ENCODE peak calls at places on chromosomes 5 and 9, in nine cellular contexts. T is IMR-90, O is AG10803, L is kidney, G is cardiac fibroblast, Y is breast epithelium, F is upper lobe of left lung, Q is GM13976, P is endothelial cell. M is an unnamed sample.

GRCh38 chr9:128055222-128056040 is 11.7 kb downstream of the NAIF1 start:
- DNase-seq in P (no peak), G (peak), O (no peak), L (peak), Q (no peak), T (no peak), Y (peak), F (peak), M (no peak)

GRCh38 chr9:70255521-70255920 is 3.3 kb upstream of the SMC5 start:
- DNase-seq in F (no peak), O (no peak), L (no peak), G (no peak), Q (no peak), P (no peak), Y (no peak), T (peak), M (no peak)

GRCh38 chr5:115309751-115310370 is 13.4 kb upstream of the CCDC112 start:
- DNase-seq in Y (no peak), P (no peak), G (peak), F (no peak), Q (no peak), T (peak), L (no peak), O (peak), M (no peak)

GRCh38 chr5:51468196-51468595 is 84.9 kb downstream of the ISL1 start:
- DNase-seq in Q (no peak), Y (no peak), O (peak), G (peak), T (no peak), P (no peak), F (no peak), L (no peak), M (no peak)

GRCh38 chr5:170681013-170681433 is 102.5 kb upstream of the GABRP start:
- DNase-seq in T (peak), O (peak), F (no peak), P (peak), Q (peak), G (peak), L (peak), Y (no peak), M (peak)

GRCh38 chr5:126912607-126913006 is 117.8 kb downstream of the MARCHF3 start:
- DNase-seq in Q (no peak), G (no peak), Y (no peak), T (peak), O (peak), F (no peak), L (no peak), P (no peak), M (no peak)

GRCh38 chr9:105447386-105447813 is 434 bp upstream of the FSD1L start:
- DNase-seq in P (no peak), Y (no peak), F (no peak), L (no peak), T (no peak), G (no peak), O (no peak), Q (no peak), M (no peak)

GRCh38 chr5:119852140-119852539 is 222.8 kb downstream of the FAM170A start:
- DNase-seq in L (no peak), Y (no peak), F (no peak), T (no peak), G (no peak), Q (no peak), P (no peak), O (no peak), M (no peak)

GRCh38 chr5:27315541-27316282 is 277.3 kb upstream of the CDH9 start:
- DNase-seq in Q (no peak), L (no peak), O (peak), G (peak), P (no peak), Y (no peak), F (no peak), T (peak), M (no peak)

GRCh38 chr5:43422143-43422542 is 10.0 kb upstream of the CCL28 start:
- DNase-seq in F (peak), L (no peak), Q (no peak), P (no peak), G (peak), O (peak), Y (peak), T (peak), M (no peak)

GRCh38 chr9:32533338-32533737 is 7.3 kb upstream of the RIGI start:
- DNase-seq in Y (no peak), P (no peak), F (no peak), L (no peak), G (no peak), Q (no peak), T (peak), O (no peak), M (no peak)

GRCh38 chr9:91164724-91165520 is 196.8 kb downstream of the AUH start:
- DNase-seq in L (peak), T (peak), Q (no peak), O (peak), F (peak), Y (peak), G (peak), P (no peak), M (no peak)

GRCh38 chr5:38931731-38932130 is 85.9 kb downstream of the OSMR start:
- DNase-seq in Y (no peak), F (no peak), G (no peak), T (no peak), O (no peak), P (no peak), Q (no peak), L (no peak), M (no peak)

GRCh38 chr5:54249210-54250028 is 61.0 kb downstream of the ARL15 start:
- DNase-seq in P (peak), Y (no peak), L (no peak), F (peak), T (peak), G (no peak), O (peak), Q (peak), M (peak)

GRCh38 chr5:82137205-82137604 is 140.9 kb downstream of the RPS23 start:
- DNase-seq in P (no peak), L (no peak), T (no peak), O (no peak), Y (no peak), G (no peak), Q (no peak), F (no peak), M (no peak)

GRCh38 chr5:168301593-168302388 is 10.3 kb downstream of the WWC1 start:
- DNase-seq in G (no peak), T (no peak), P (no peak), F (peak), L (no peak), Q (no peak), O (no peak), Y (no peak), M (no peak)

GRCh38 chr5:60586307-60586901 is 113.6 kb downstream of the DEPDC1B start:
- DNase-seq in G (peak), L (no peak), O (peak), Q (no peak), Y (no peak), P (no peak), T (peak), F (no peak), M (no peak)

GRCh38 chr9:129681924-129682323 is 16.5 kb downstream of the PRRX2 start:
- DNase-seq in F (no peak), T (no peak), G (no peak), L (no peak), Y (no peak), P (no peak), Q (no peak), O (no peak), M (no peak)

GRCh38 chr9:123586140-123586735 is 230.2 kb downstream of the CRB2 start:
- DNase-seq in Q (no peak), F (peak), O (no peak), L (no peak), Y (no peak), P (no peak), T (no peak), G (no peak), M (no peak)

GRCh38 chr5:16178745-16179372 is 732 bp downstream of the MARCHF11 start:
- DNase-seq in Q (peak), L (peak), G (peak), O (peak), P (peak), T (peak), Y (peak), F (peak), M (peak)

GRCh38 chr5:81755320-81755719 is 4.4 kb upstream of the SSBP2 start:
- DNase-seq in G (peak), F (peak), P (no peak), T (peak), O (peak), Q (no peak), L (no peak), Y (peak), M (no peak)

GRCh38 chr5:127978738-127979300 is 104.7 kb upstream of the SLC12A2 start:
- DNase-seq in Y (no peak), O (no peak), Q (no peak), G (no peak), T (no peak), F (no peak), L (no peak), P (no peak), M (no peak)

GRCh38 chr5:163509288-163510040 is 4.0 kb downstream of the MAT2B start:
- DNase-seq in G (peak), T (peak), F (peak), Q (no peak), P (no peak), L (no peak), O (peak), Y (peak), M (no peak)

GRCh38 chr9:93085676-93086075 is 10.3 kb upstream of the CARD19 start:
- DNase-seq in Q (no peak), O (no peak), Y (no peak), F (no peak), T (no peak), P (no peak), G (no peak), L (peak), M (no peak)

GRCh38 chr5:135353952-135354721 is 44.9 kb downstream of the MACROH2A1 start:
- DNase-seq in T (peak), Y (no peak), L (no peak), O (peak), Q (no peak), G (peak), P (no peak), F (no peak), M (no peak)

GRCh38 chr5:43274435-43275114 is 38.6 kb downstream of the HMGCS1 start:
- DNase-seq in F (no peak), Y (no peak), P (no peak), O (no peak), T (no peak), L (no peak), Q (no peak), G (no peak), M (no peak)

GRCh38 chr9:121075251-121076036 is 689 bp downstream of the CNTRL start:
- DNase-seq in L (no peak), Y (no peak), O (peak), G (no peak), T (peak), Q (peak), F (no peak), P (no peak), M (no peak)

GRCh38 chr9:76585487-76586459 is 126.8 kb downstream of the GCNT1 start:
- DNase-seq in Y (no peak), O (no peak), T (no peak), F (no peak), L (no peak), G (no peak), P (no peak), Q (no peak), M (no peak)

GRCh38 chr9:84754896-84755295 is 85.4 kb downstream of the NTRK2 start:
- DNase-seq in P (no peak), T (no peak), G (no peak), Q (no peak), O (no peak), Y (no peak), L (no peak), F (no peak), M (no peak)

GRCh38 chr5:169116961-169117461 is 183.9 kb downstream of the SLIT3 start:
- DNase-seq in L (no peak), Q (no peak), P (peak), O (peak), G (peak), T (no peak), Y (no peak), F (no peak), M (peak)

DNA sequence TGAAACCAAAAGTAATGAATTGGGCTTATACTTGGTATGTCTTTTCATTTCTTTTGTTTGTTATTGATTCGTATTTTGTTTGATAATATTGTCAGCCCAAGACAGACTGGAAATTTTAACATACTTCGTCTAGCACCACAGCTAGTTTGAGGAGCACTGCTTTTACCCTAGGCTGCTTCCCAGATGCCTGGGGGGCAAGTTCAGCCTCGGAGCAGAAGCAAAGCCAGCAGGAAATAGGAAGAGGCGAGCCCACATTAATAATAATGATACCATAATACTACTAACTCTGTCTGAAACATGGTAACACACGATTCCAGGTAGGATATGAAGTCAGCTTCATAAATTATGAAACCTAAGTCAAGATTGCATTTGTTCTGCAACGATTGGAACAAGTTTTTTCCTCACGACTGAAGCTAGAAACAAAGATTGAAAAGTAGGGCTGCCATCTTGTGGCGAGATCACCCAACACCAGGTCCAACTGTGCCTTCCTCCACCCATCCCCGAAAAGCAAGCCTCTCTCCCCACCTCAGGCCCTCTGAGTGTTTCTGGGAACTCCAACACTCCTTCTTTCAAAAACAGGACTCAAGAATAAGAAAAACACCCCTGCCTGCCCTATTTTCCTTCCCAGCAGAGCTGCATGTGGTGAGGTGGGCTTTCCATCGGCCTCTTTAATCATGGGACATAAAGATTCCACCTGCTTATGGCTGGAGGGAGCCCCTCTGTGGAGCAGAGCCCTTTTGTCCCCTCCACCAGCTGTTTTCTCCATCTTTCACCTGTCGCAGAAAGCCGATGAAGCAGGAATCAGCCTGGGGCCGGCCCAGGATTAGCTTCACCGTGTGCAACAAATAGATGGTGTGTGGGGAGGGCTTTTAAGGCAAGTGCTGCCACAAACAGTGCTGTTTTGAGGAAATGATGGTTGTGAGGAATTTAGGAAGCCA is 236.3 kb downstream of the CAAP1 start:
- DNase-seq in F (no peak), G (no peak), O (peak), Y (no peak), T (peak), Q (no peak), L (no peak), P (peak), M (peak)
- TF ChIP-seq CTCF in F (no peak), G (peak), O (peak), Y (no peak), T (peak), Q (peak), L (peak), P (peak), M (peak)

DNA sequence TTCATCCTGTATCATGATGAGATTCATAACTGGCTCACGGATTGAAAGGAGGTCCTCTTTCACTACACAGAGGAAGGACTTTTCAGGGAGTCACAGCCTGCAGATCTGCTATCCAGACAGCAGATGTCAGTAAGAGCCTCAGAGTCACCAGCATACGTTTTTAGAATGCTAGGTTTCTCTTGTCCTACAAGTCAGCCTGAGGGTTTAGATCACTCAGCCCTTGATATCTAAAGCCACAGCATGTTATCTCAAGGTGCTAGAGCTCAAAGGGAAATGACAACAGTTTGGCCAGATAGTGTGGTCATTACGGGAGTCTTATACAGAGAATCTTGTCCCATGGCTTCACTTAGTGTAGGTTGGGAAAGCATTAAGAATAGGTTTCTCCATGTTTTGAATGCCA is 30.9 kb upstream of the SLC46A2 start:
- DNase-seq in Y (no peak), F (no peak), P (peak), L (no peak), Q (no peak), O (peak), T (peak), G (peak), M (no peak)
- TF ChIP-seq CTCF in Y (peak), F (peak), P (no peak), L (peak), Q (peak), O (peak), T (peak), G (peak), M (no peak)

GRCh38 chr5:56322592-56322991 is 89.5 kb upstream of the ANKRD55 start:
- DNase-seq in O (no peak), Q (no peak), L (no peak), G (no peak), F (no peak), P (no peak), Y (no peak), T (no peak), M (no peak)
- TF ChIP-seq CTCF in O (no peak), Q (no peak), L (no peak), G (no peak), F (no peak), P (no peak), Y (no peak), T (no peak), M (no peak)

DNA sequence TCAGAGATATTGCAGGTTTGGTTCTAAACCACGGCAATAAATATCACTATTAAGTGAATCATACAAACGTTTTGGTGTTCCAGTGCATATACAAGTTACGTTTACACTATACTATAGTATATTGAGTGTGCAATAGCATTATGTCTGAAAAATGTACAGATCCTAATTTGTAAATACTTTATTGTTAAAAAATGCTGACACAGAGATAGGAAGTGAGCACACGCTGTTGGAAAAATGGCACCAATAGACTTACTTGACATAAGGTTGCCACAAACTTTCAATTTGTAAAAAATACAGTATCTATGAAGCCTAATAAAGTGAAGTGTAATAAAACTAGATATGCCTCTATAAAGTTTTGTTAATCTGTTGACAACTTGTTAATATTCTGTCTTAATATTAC is 16.0 kb downstream of the CFAP90 start:
- DNase-seq in L (no peak), O (no peak), G (no peak), F (no peak), Q (no peak), P (no peak), T (no peak), Y (no peak), M (no peak)
- TF ChIP-seq CTCF in L (no peak), O (no peak), G (no peak), F (no peak), Q (no peak), P (no peak), T (no peak), Y (no peak), M (no peak)

M was measured in glutamatergic neuron.